ENCODE peak calls at places on chromosome 13, in eight cellular contexts. I, F, V, P, K, S, W and T are unnamed samples. For H3K4me1, the result is how much of the 10 kb centered on the place peaks cover.

GRCh38 chr13:36998624-36999041 is 507 bp downstream of the ALG5 start:
- DNase-seq in I (no peak), F (no peak), V (peak), P (peak), K (peak), S (no peak), W (peak), T (peak)

GRCh38 chr13:76378767-76379166 is 507.4 kb downstream of the KCTD12 start:
- DNase-seq in I (no peak), F (no peak), V (no peak), P (no peak), K (no peak), S (no peak), W (no peak), T (no peak)

GRCh38 chr13:19088416-19088815 is 93.2 kb downstream of the TUBA3C start:
- DNase-seq in I (no peak), F (no peak), V (no peak), P (no peak), K (no peak), S (no peak), W (no peak), T (no peak)

GRCh38 chr13:111506131-111506530 is 185.7 kb downstream of the TEX29 start:
- DNase-seq in I (no peak), F (no peak), V (no peak), P (no peak), K (peak), S (no peak), W (no peak), T (no peak)

GRCh38 chr13:102042746-102043145 is 359.1 kb downstream of the FGF14 start:
- DNase-seq in I (no peak), F (no peak), V (no peak), P (no peak), K (no peak), S (no peak), W (no peak), T (no peak)

GRCh38 chr13:23707674-23708073 is 137.5 kb downstream of the TNFRSF19 start:
- DNase-seq in I (no peak), F (no peak), V (no peak), P (no peak), K (no peak), S (no peak), W (no peak), T (no peak)

GRCh38 chr13:110301606-110302131 is 5.3 kb downstream of the COL4A1 start:
- DNase-seq in I (peak), F (no peak), V (no peak), P (no peak), K (no peak), S (no peak), W (no peak), T (no peak)

GRCh38 chr13:93672996-93673395 is 446.4 kb downstream of the GPC6 start:
- DNase-seq in I (no peak), F (no peak), V (no peak), P (no peak), K (no peak), S (no peak), W (no peak), T (no peak)

GRCh38 chr13:78247362-78247761 is 328.7 kb upstream of the EDNRB start:
- DNase-seq in I (no peak), F (no peak), V (no peak), P (no peak), K (no peak), S (no peak), W (no peak), T (no peak)

GRCh38 chr13:68759617-68760016 is 1348.0 kb upstream of the ATXN8OS start:
- DNase-seq in I (no peak), F (no peak), V (no peak), P (no peak), K (no peak), S (no peak), W (no peak), T (no peak)

GRCh38 chr13:63184693-63185092 is 1769.0 kb upstream of the PCDH20 start:
- DNase-seq in I (peak), F (peak), V (no peak), P (no peak), K (no peak), S (no peak), W (no peak), T (no peak)

GRCh38 chr13:24063281-24063851 is 97.2 kb upstream of the SPATA13 start:
- DNase-seq in I (peak), F (no peak), V (no peak), P (no peak), K (no peak), S (no peak), W (peak), T (no peak)

GRCh38 chr13:66532146-66532545 is 698.0 kb downstream of the PCDH9 start:
- DNase-seq in I (peak), F (no peak), V (no peak), P (no peak), K (no peak), S (no peak), W (no peak), T (no peak)

GRCh38 chr13:73835138-73835721 is 299.0 kb downstream of the KLF12 start:
- DNase-seq in I (peak), F (peak), V (no peak), P (no peak), K (no peak), S (no peak), W (no peak), T (no peak)

GRCh38 chr13:60019119-60019993 is 144.4 kb downstream of the DIAPH3 start:
- DNase-seq in I (peak), F (no peak), V (no peak), P (no peak), K (no peak), S (no peak), W (no peak), T (no peak)

GRCh38 chr13:109160887-109161669 is 531.7 kb downstream of the MYO16 start:
- DNase-seq in I (no peak), F (no peak), V (no peak), P (no peak), K (no peak), S (no peak), W (no peak), T (no peak)

GRCh38 chr13:112974125-112974524 is 5.1 kb downstream of the MCF2L start:
- DNase-seq in I (no peak), F (no peak), V (no peak), P (peak), K (peak), S (no peak), W (peak), T (no peak)

GRCh38 chr13:95120650-95121049 is 180.6 kb downstream of the ABCC4 start:
- DNase-seq in I (no peak), F (no peak), V (no peak), P (peak), K (no peak), S (no peak), W (no peak), T (no peak)
- H3K4me1 ChIP-seq in I (under half), F (under half), V (under half), P (under half), K (under half), S (under half), W (under half), T (under half)

GRCh38 chr13:46171223-46171622 is 10.8 kb downstream of the LCP1 start:
- DNase-seq in I (no peak), F (no peak), V (no peak), P (no peak), K (no peak), S (no peak), W (no peak), T (no peak)

GRCh38 chr13:46171739-46172138 is 10.2 kb downstream of the LCP1 start:
- DNase-seq in I (no peak), F (no peak), V (no peak), P (no peak), K (no peak), S (no peak), W (no peak), T (no peak)

GRCh38 chr13:46170687-46171086 is 11.3 kb downstream of the LCP1 start:
- DNase-seq in I (no peak), F (no peak), V (no peak), P (no peak), K (no peak), S (no peak), W (no peak), T (no peak)

GRCh38 chr13:46168818-46169217 is 13.2 kb downstream of the LCP1 start:
- DNase-seq in I (no peak), F (no peak), V (no peak), P (no peak), K (no peak), S (no peak), W (no peak), T (no peak)

DNA sequence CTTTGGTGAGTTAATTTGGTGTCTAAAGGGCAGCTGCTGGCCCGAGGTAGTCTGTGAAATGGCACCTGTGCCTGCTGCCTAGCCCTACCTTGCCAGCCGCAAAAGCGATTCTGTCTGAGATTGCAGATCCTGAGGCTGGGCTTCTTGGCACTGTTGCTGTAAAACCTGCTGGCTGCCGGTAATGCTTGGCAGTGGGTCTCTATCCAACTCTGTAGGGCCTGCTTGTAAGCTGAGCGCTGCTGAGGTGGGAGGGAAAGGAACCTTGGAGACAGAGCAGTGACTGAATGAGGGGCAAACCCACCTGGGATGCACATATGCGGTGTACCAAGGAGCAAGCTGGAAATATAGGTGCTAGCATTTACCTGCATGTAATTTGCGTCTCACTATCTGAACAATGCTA is 11.7 kb downstream of the LCP1 start:
- DNase-seq in I (no peak), F (no peak), V (no peak), P (no peak), K (no peak), S (no peak), W (no peak), T (no peak)
- H3K4me1 ChIP-seq in I (under half), F (under half), V (under half), P (under half), K (under half), S (half or more), W (under half), T (under half)

DNA sequence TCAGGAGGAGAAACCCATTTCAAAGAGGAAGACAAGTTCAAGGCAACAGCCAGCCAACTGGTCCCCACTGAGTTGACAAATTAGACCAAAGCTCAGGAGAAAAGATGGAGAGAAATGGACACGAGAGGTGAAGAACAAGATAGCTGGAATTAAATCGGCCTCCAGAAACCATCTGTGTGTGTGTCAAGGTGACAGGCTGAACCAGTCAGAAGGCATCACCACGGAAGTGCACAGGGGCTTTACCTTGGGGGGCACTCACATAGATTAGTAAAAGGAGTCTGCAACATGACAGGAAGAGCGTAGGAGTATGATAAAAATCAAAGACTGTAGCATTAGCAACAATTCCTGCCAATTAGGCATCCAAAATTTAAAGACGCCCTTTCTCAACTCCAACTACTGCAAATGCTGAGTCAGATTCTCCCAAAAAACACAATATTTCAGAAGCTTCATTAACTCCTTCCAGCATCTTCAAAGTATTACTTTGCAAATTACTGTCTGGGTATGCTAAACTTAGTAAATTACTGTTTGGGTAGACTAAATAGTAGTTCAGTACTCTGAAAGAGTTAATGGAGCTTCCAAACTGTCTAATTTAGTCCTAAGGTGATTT is 66.2 kb downstream of the FOXO1 start:
- DNase-seq in I (no peak), F (no peak), V (no peak), P (no peak), K (no peak), S (no peak), W (no peak), T (no peak)
- H3K4me1 ChIP-seq in I (under half), F (under half), V (half or more), P (under half), K (under half), S (half or more), W (half or more), T (under half)

DNA sequence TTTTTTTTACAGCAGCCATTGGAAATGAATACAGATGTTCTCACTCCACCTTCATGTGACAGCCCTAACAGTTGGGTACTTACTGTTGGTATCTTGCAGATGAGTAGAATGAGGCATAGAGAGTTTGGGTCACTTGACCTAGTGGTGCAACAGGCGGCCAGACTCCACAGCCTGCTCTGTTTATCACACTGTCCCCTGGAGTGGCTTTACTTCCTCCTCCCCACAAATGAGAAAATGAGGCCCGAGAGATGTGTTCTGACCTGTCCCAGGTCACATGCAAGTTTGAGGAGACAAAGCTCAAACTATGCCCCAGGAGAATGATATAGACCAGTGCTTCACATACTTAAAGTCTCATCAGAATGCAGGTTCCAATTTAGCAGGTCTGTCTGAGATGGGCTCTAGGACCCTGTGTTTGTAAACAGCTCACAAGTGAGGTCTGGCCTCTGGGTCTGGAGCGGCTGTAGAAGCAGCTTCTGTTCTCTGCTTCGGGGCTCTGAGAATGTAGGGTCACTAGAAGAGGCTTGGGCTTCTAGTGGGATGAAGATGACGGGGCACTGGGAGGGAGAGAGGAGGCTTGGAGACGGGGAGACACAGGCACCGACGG is 37.4 kb upstream of the RCBTB2 start:
- DNase-seq in I (no peak), F (no peak), V (no peak), P (no peak), K (no peak), S (no peak), W (no peak), T (no peak)
- H3K4me1 ChIP-seq in I (under half), F (under half), V (half or more), P (under half), K (under half), S (under half), W (half or more), T (under half)

DNA sequence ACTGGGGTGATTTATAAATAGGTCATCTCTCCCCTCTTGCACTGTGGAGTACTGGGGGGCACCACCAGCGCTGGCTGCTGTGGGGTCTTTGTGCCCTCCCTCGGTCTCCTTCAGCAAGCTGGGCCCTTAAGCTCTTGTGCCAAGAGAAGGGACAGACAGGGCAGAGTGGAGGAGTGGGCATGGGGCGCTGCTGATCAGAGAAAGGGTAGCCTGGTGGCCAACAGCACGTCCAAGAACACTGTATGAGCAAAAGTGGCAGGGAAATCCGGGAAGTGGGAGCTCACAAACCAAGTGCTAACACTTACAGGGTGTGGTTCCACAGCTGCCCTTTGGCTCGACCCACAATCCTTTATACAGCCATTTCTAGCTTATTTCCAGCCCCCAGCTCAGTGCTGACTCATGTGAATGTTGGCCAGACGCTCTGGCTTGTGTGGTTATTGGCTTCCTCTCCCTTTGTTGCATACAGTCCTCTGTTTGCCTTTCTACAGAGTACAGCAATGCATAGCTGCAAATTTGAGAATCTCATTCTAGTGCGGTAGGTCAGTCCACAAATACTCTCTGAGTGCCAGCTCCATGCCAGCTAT is 298.8 kb downstream of the SHISA2 start:
- DNase-seq in I (peak), F (no peak), V (peak), P (no peak), K (peak), S (no peak), W (peak), T (peak)
- H3K4me1 ChIP-seq in I (under half), F (under half), V (under half), P (under half), K (under half), S (under half), W (under half), T (under half)

GRCh38 chr13:51799261-51799660 is 4.7 kb downstream of the DHRS12 start:
- DNase-seq in I (no peak), F (no peak), V (no peak), P (no peak), K (no peak), S (no peak), W (no peak), T (no peak)

GRCh38 chr13:51803018-51803417 is 945 bp downstream of the DHRS12 start:
- DNase-seq in I (no peak), F (no peak), V (no peak), P (no peak), K (no peak), S (no peak), W (no peak), T (no peak)

GRCh38 chr13:51801631-51802099 is 2.3 kb downstream of the DHRS12 start:
- DNase-seq in I (no peak), F (no peak), V (peak), P (peak), K (peak), S (no peak), W (peak), T (peak)

GRCh38 chr13:51802601-51803000 is 1.4 kb downstream of the DHRS12 start:
- DNase-seq in I (no peak), F (no peak), V (no peak), P (no peak), K (no peak), S (no peak), W (no peak), T (no peak)

GRCh38 chr13:51800456-51800855 is 3.5 kb downstream of the DHRS12 start:
- DNase-seq in I (no peak), F (no peak), V (no peak), P (no peak), K (no peak), S (no peak), W (no peak), T (peak)
- H3K4me1 ChIP-seq in I (under half), F (under half), V (under half), P (under half), K (under half), S (under half), W (half or more), T (under half)